ENCODE peak calls at places on chromosomes 16 and 17, in five cellular contexts. J is IMR-90, Q is GM23248, H is sigmoid colon, U is NB4. W is an unnamed sample.

GRCh38 chr17:41777579-41778188 is 8.8 kb downstream of the JUP start:
- DNase-seq in J (peak; percentile 96), Q (peak; percentile 56), H (peak; percentile 87), U (no peak), W (peak; percentile 90)

GRCh38 chr17:45692661-45693060 is 91.5 kb upstream of the CRHR1 start:
- DNase-seq in J (no peak), Q (no peak), H (peak; percentile 11), U (no peak), W (no peak)

GRCh38 chr17:61362396-61362795 is 37.2 kb upstream of the TBX2 start:
- DNase-seq in J (no peak), Q (no peak), H (no peak), U (no peak), W (no peak)

GRCh38 chr17:29622337-29623282 is at the start of gene CORO6:
- DNase-seq in J (peak; percentile 23), Q (peak; percentile 78), H (peak; percentile 83), U (peak; percentile 64), W (no peak)

GRCh38 chr17:64020068-64020766 is at the start of gene ICAM2:
- DNase-seq in J (no peak), Q (no peak), H (peak; percentile 79), U (peak; percentile 72), W (no peak)

GRCh38 chr17:68290268-68290954 is 516 bp downstream of the SLC16A6 start:
- DNase-seq in J (no peak), Q (peak; percentile 25), H (no peak), U (peak; percentile 68), W (peak; percentile 37)

GRCh38 chr16:75216576-75216975 is 2.2 kb upstream of the CTRB1 start:
- DNase-seq in J (no peak), Q (no peak), H (no peak), U (no peak), W (no peak)

GRCh38 chr17:31431795-31432658 is 40.6 kb downstream of the RAB11FIP4 start:
- DNase-seq in J (no peak), Q (no peak), H (no peak), U (no peak), W (no peak)

GRCh38 chr16:1346422-1347285 is 5.0 kb downstream of the TSR3 start:
- DNase-seq in J (no peak), Q (peak; percentile 51), H (no peak), U (peak; percentile 16), W (peak; percentile 36)

GRCh38 chr16:11152205-11152604 is 103.8 kb downstream of the SOCS1 start:
- DNase-seq in J (no peak), Q (no peak), H (no peak), U (no peak), W (no peak)

GRCh38 chr17:19513897-19514488 is 19.7 kb upstream of the SLC47A1 start:
- DNase-seq in J (peak; percentile 60), Q (peak; percentile 81), H (peak; percentile 84), U (peak; percentile 78), W (peak; percentile 84)

GRCh38 chr17:34556384-34556783 is 23.0 kb upstream of the TMEM132E start:
- DNase-seq in J (peak; percentile 16), Q (peak; percentile 20), H (no peak), U (peak; percentile 42), W (no peak)

GRCh38 chr16:68246671-68247070 is 1.5 kb downstream of the PLA2G15 start:
- DNase-seq in J (no peak), Q (peak; percentile 34), H (no peak), U (peak; percentile 14), W (peak; percentile 46)

GRCh38 chr17:55303701-55304145 is 39.0 kb downstream of the HLF start:
- DNase-seq in J (peak; percentile 13), Q (peak; percentile 39), H (no peak), U (no peak), W (no peak)

GRCh38 chr17:74873874-74874614 is 1.2 kb upstream of the FDXR start:
- DNase-seq in J (no peak), Q (peak; percentile 27), H (no peak), U (peak; percentile 57), W (no peak)

GRCh38 chr16:75616541-75617010 is 6.5 kb downstream of the ADAT1 start:
- DNase-seq in J (no peak), Q (no peak), H (no peak), U (no peak), W (no peak)

GRCh38 chr16:29825145-29826044 is 5.1 kb downstream of the MVP start:
- DNase-seq in J (peak; percentile 90), Q (peak; percentile 89), H (peak; percentile 90), U (no peak), W (peak; percentile 81)

GRCh38 chr16:58040496-58040846 is 14.9 kb downstream of the MMP15 start:
- DNase-seq in J (no peak), Q (no peak), H (no peak), U (no peak), W (no peak)

GRCh38 chr16:28293589-28293935 is 1.2 kb downstream of the SBK1 start:
- DNase-seq in J (no peak), Q (no peak), H (no peak), U (no peak), W (no peak)
- H3K4me3 ChIP-seq in J (no peak overlapping the region), Q (no peak overlapping the region), H (no peak overlapping the region), U (no peak overlapping the region), W (no peak overlapping the region)

GRCh38 chr17:40104570-40105471 is 4.4 kb upstream of the NR1D1 start:
- DNase-seq in J (no peak), Q (no peak), H (no peak), U (peak; percentile 6), W (no peak)

GRCh38 chr17:40103742-40104095 is 3.3 kb upstream of the NR1D1 start:
- DNase-seq in J (no peak), Q (no peak), H (no peak), U (peak; percentile 0), W (no peak)

GRCh38 chr17:40101367-40102210 is 1.2 kb upstream of the NR1D1 start:
- DNase-seq in J (no peak), Q (no peak), H (peak; percentile 64), U (no peak), W (no peak)

GRCh38 chr17:40100669-40101366 is 429 bp upstream of the NR1D1 start:
- DNase-seq in J (peak; percentile 99), Q (peak; percentile 100), H (peak; percentile 100), U (peak; percentile 98), W (peak; percentile 100)

GRCh38 chr17:40103082-40103741 is 2.8 kb upstream of the NR1D1 start:
- DNase-seq in J (no peak), Q (no peak), H (no peak), U (peak; percentile 1), W (no peak)
- H3K4me3 ChIP-seq in J (no peak overlapping the region), Q (no peak overlapping the region), H (no peak overlapping the region), U (no peak overlapping the region), W (no peak overlapping the region)

GRCh38 chr16:70298988-70299938 is at the start of gene DDX19B:
- DNase-seq in J (peak; percentile 64), Q (peak; percentile 83), H (peak; percentile 90), U (peak; percentile 85), W (peak; percentile 58)
- H3K4me3 ChIP-seq in J (peak within 1 kb of the TSS; percentile 96), Q (peak within 1 kb of the TSS; percentile 84), H (peak within 1 kb of the TSS; percentile 83), U (peak within 1 kb of the TSS; percentile 96), W (peak within 1 kb of the TSS; percentile 67)

GRCh38 chr17:77347544-77347943 is 206.8 kb downstream of the SEC14L1 start:
- DNase-seq in J (no peak), Q (no peak), H (no peak), U (no peak), W (no peak)

GRCh38 chr17:77344038-77344437 is 203.3 kb downstream of the SEC14L1 start:
- DNase-seq in J (no peak), Q (no peak), H (no peak), U (no peak), W (no peak)

GRCh38 chr17:77346765-77347164 is 206.0 kb downstream of the SEC14L1 start:
- DNase-seq in J (no peak), Q (no peak), H (peak; percentile 4), U (no peak), W (no peak)

GRCh38 chr17:77345260-77345910 is 204.6 kb downstream of the SEC14L1 start:
- DNase-seq in J (no peak), Q (peak; percentile 30), H (peak; percentile 49), U (no peak), W (no peak)

DNA sequence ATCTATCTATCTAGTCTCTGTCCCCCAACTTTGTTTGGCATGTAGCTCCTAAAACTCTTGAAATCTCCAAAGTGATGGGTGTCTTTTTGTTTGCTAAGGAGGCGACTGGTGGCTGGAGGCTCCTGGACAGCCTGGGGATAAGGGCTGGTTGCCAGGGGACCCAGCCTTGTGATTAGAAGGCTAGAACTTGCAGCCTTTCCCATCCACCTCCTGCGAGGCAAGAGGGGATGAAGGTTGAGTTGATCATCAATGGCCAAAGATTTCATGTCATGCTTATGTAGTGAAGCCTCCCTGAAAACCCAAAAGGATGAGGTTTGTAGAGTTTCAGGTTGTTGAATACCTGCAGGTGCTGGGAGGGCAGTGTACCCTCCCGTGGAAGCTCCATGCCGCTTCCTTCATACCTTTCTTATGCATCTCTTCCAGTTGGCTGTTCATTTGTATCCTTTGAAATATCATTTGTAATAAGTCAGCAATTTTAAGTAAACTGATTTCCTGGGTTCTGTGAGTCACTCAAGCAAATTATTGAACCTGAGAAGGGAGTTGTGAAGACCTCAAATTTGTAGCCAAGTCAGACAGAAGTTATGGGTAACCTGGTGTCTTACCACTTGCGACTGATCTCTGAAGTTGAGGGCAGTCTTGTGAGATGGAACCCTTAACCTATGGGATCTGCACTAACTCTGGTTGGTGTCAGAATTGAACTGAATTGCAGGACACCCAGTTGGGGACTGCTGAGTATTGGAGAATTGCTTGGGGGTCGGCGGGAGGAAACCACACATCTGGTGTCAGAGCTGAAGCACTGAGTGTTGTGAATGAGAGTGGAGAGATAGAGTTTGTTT is 202.5 kb downstream of the SEC14L1 start:
- DNase-seq in J (no peak), Q (no peak), H (peak; percentile 43), U (no peak), W (no peak)
- H3K4me3 ChIP-seq in J (no peak overlapping the region), Q (no peak overlapping the region), H (no peak overlapping the region), U (no peak overlapping the region), W (no peak overlapping the region)

GRCh38 chr17:76408037-76408849 is 23.8 kb downstream of the SPHK1 start:
- DNase-seq in J (peak; percentile 39), Q (peak; percentile 62), H (no peak), U (peak; percentile 70), W (peak; percentile 72)
- H3K4me3 ChIP-seq in J (no peak overlapping the region), Q (no peak overlapping the region), H (no peak overlapping the region), U (no peak overlapping the region), W (no peak overlapping the region)

GRCh38 chr16:69325784-69326171 is 4.6 kb downstream of the PDF start:
- DNase-seq in J (no peak), Q (no peak), H (no peak), U (no peak), W (no peak)
- H3K4me3 ChIP-seq in J (no peak overlapping the region), Q (no peak overlapping the region), H (no peak overlapping the region), U (peak overlapping the region; percentile 89), W (no peak overlapping the region)

DNA sequence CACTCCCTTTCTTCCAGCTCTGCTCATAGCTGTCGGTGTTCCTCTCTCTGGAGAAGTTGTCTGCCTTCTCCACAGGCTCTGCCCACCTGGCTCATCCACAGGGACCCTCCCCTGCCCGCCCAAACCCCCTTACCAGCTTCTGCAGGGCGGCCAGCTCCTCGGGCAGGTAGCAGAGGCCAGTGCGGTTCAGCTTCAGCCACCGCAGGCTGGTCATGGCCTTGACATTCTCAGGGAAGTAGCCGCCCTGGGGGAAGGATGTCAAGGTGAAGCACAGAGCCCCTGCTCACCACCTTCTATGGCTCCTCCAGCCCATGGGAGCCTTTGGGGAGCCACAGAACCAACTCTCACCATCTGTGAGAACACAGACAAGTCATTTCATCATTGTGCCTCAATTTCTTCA is 1.8 kb downstream of the FLII start:
- DNase-seq in J (no peak), Q (no peak), H (no peak), U (no peak), W (no peak)
- H3K4me3 ChIP-seq in J (no peak overlapping the region), Q (peak overlapping the region; percentile 97), H (no peak overlapping the region), U (no peak overlapping the region), W (peak overlapping the region; percentile 92)

GRCh38 chr16:19549688-19550087 is 5.8 kb upstream of the VPS35L start:
- DNase-seq in J (no peak), Q (no peak), H (no peak), U (no peak), W (no peak)
- H3K4me3 ChIP-seq in J (no peak overlapping the region), Q (no peak overlapping the region), H (no peak overlapping the region), U (no peak overlapping the region), W (no peak overlapping the region)

GRCh38 chr17:12269751-12270150 is 249.1 kb downstream of the MAP2K4 start:
- DNase-seq in J (no peak), Q (no peak), H (no peak), U (no peak), W (no peak)
- H3K4me3 ChIP-seq in J (no peak overlapping the region), Q (no peak overlapping the region), H (no peak overlapping the region), U (no peak overlapping the region), W (no peak overlapping the region)

W was measured in foreskin fibroblast.